ENCODE peak calls at places on chromosomes 3 and 15, in seven cellular contexts. S is fibroblast of lung, L is cardiac muscle cell, J is fibroblast of villous mesenchyme, T is mucosa of descending colon, Z is left ventricle myocardium inferior, P is cardiac fibroblast. K is an unnamed sample.

GRCh38 chr3:71247948-71248315 is 335.6 kb downstream of the FOXP1 start:
- DNase-seq in Z (no peak), T (no peak), S (no peak), P (no peak), L (no peak), J (no peak), K (no peak)

GRCh38 chr3:182769673-182770072 is 23.6 kb upstream of the ATP11B start:
- DNase-seq in J (no peak), P (no peak), Z (no peak), S (no peak), L (no peak), T (no peak), K (no peak)

GRCh38 chr3:179743913-179744312 is 91.1 kb downstream of the USP13 start:
- DNase-seq in L (no peak), Z (no peak), S (no peak), P (no peak), T (no peak), J (no peak), K (no peak)

GRCh38 chr3:16897254-16897926 is 12.6 kb downstream of the PLCL2 start:
- DNase-seq in S (peak; percentile 43), P (no peak), T (peak; percentile 84), L (no peak), Z (no peak), J (peak; percentile 72), K (no peak)

GRCh38 chr3:17014286-17014685 is 129.5 kb downstream of the PLCL2 start:
- DNase-seq in J (no peak), L (no peak), P (no peak), T (no peak), S (no peak), Z (no peak), K (no peak)

GRCh38 chr15:78907577-78907976 is 34.9 kb downstream of the MORF4L1 start:
- DNase-seq in P (no peak), Z (no peak), L (peak; percentile 53), S (no peak), J (peak; percentile 24), T (no peak), K (no peak)

GRCh38 chr3:157170861-157171260 is 10.9 kb upstream of the CCNL1 start:
- DNase-seq in Z (no peak), T (no peak), P (peak; percentile 16), S (no peak), L (no peak), J (no peak), K (no peak)

GRCh38 chr3:55006277-55006676 is 78.4 kb upstream of the LRTM1 start:
- DNase-seq in J (peak; percentile 83), P (no peak), T (no peak), S (no peak), L (no peak), Z (no peak), K (no peak)

GRCh38 chr15:77696006-77696631 is 63.4 kb upstream of the LINGO1 start:
- DNase-seq in L (no peak), J (no peak), S (no peak), T (no peak), Z (no peak), P (no peak), K (no peak)

GRCh38 chr3:135966349-135966695 is 794 bp downstream of the PPP2R3A start:
- DNase-seq in L (peak; percentile 64), J (peak; percentile 44), S (peak; percentile 53), P (no peak), Z (no peak), T (no peak), K (peak; percentile 45)

DNA sequence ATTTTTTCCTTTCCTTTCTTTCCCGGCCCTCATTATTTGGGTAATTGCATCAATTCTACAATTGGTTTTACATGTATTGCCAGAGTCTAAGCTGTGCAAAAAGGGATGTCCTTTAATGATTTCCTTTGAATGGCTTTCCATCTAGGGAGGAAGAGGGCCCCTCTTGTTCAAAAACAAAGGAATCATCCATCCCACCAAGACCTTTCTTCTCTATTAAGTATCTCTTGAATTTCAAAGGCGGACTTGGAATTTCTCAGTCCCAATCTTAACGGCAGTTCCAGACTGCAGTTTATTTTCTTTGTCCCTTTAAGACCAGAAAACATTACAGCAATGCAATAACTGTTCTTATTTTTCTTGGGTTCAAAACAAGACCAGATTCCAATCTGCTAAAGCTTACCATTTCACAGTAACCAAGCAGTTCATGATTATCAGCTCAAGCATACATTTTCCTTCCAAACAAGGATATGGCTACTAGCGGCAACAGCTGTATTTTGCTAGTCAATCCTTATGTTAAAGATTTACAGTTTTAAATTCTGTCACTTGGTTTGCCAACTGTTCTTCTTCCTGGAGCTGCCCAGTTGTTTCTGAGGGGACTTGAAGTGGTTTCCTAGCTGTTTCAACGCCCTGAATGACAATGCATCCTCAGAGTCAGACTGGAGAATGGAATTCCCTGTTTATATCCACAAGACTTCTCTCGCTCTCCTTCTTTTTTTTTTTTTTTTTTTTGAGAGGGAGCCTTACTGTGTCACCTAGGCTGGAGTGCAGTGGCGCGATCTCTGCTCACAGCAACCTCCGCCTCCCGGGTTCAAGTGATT is 91.4 kb upstream of the LRIG1 start:
- DNase-seq in T (no peak), L (no peak), S (peak; percentile 52), J (no peak), P (no peak), Z (no peak), K (peak; percentile 49)
- H3K4me3 ChIP-seq in T (no peak overlapping the region), L (no peak overlapping the region), S (no peak overlapping the region), J (no peak overlapping the region), P (no peak overlapping the region), Z (no peak overlapping the region), K (no peak overlapping the region)

DNA sequence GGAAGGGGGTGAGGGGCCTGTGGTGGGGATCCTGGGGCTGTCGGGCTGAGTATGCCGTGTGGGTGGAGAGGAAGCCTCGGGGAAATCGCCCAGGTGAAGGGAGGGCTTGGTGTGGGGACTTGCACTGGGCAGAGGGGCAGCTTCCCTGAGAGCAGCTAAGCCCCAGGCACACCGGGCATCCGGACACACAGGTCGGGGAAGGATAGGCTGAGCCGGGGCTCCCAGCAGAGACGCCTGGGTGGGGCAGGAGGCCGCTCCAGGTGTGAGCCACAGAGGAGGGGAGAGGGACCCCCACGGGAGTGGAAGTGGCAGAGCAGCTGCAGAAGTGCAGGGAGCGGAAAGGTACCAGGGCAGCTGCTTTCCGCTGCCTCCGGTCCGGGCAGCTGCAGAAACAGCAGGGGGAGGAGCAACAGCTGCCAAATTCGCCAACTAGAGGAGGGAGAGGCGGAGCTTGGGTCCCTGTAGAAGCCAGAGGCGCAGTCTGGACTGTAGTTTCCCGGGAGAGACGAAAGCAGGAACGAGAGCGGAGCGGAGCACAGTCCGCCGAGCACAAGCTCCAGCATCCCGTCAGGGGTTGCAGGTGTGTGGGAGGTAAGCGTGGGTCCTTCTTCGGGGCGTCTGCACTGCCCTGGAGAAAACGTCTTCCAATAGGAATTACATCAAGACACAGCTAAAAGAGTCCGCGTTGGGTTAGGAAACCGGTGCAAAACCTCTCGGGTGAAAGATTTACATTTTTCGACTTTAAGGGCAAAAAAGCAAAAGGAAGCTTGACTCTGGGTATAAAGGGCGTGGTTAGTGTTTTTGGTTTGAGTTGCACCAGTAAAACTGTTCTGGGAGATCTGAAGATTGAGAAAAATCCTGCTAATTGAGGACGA is at the start of gene SERPINI1:
- DNase-seq in T (peak; percentile 94), L (peak; percentile 94), S (peak; percentile 90), P (peak; percentile 93), Z (peak; percentile 87), J (peak; percentile 90), K (peak; percentile 88)
- TF ChIP-seq CTCF in T (no peak), L (no peak), S (no peak), P (no peak), Z (no peak), J (no peak), K (no peak)

DNA sequence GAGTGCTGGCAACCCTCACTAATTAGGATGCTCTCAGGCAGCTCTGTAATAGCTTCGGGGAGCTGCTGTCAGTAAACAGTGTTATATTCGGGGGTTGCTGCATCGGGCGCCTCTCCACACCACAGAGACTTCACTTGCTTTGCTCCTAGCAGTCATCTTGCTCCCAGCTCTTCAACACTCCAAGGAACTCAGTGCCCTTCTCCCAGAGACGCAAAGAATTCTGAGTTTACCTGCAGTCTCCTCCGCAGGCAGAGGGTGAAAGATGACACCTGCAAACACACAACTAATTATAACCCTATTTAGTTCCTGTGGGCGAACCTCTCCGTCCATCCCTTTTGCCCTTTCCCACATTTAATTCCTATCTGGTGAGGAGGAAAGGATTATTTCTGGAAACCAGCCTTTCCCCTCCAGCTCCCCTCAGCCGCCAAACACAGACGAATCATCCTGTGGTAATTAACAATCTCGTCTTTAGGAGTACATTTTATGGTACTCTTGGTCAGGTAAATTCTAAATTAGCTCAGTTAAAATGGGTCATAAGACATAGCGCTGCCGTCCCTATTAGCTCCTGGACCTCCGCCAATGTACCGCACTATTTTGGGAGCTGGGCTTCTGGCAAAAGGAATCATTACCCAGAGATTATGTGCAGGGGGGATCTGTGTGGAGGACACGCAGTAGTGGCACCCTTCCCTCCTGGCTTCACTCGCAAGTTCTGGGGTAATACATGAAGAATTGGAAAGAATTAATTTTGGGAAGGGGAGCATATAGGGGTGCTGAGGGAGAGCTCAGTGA is 68.4 kb upstream of the ONECUT1 start:
- DNase-seq in T (no peak), Z (peak; percentile 21), L (peak; percentile 28), J (no peak), P (no peak), S (no peak), K (no peak)
- H3K4me3 ChIP-seq in T (no peak overlapping the region), Z (peak overlapping the region; percentile 38), L (no peak overlapping the region), J (no peak overlapping the region), P (no peak overlapping the region), S (no peak overlapping the region), K (no peak overlapping the region)

GRCh38 chr15:98804057-98804380 is 155.7 kb downstream of the IGF1R start:
- DNase-seq in Z (no peak), S (no peak), T (no peak), P (peak; percentile 8), L (no peak), J (peak; percentile 21), K (peak; percentile 19)

GRCh38 chr15:98806275-98806895 is 158.0 kb downstream of the IGF1R start:
- DNase-seq in Z (no peak), T (no peak), L (no peak), J (no peak), S (no peak), P (no peak), K (no peak)

GRCh38 chr15:98807262-98807661 is 158.9 kb downstream of the IGF1R start:
- DNase-seq in Z (no peak), L (no peak), S (peak; percentile 91), J (peak; percentile 94), T (no peak), P (peak; percentile 91), K (peak; percentile 94)

GRCh38 chr15:98803228-98804056 is 155.1 kb downstream of the IGF1R start:
- DNase-seq in L (no peak), S (peak; percentile 49), J (no peak), P (no peak), Z (no peak), T (no peak), K (peak; percentile 29)

DNA sequence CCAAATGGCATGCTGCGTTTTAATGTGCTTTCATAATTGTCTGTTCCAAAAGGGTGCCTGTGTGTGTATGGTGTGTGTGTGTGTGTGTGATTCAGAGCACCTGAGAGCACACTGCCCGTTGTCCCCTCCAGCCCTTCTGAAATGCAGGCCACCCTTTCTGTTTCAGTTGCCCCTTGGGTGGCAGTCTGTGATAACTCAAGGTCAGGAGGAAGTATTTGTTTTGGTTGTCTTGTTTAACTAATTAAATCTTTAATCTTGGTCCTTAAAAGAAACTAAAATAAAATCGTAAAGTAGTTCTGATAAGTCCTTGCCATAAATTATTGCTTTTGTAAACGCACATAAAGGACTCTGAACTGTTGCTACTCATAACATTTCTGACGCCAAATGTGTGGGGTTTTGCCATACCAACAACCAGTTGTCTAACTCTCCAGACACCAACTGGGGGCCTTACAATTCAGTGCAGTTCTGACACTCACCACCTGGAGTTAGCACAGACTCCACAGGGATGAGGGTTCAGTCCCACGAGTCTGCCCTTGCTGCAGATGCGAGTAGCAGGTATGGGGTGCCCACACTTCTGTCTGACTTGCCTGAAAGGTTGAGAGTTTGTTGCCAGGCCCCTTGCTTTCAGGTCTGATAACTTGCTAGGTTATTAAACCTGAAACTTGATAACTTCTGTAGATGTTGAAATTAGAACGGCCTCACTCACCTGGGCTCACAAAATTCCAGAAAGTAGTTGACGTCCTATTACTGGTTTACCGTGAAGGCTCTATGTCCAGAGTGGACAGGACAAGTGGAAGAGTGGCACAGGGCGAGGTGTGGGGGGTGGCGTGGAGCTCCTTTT is 157.3 kb downstream of the IGF1R start:
- DNase-seq in S (no peak), P (no peak), Z (no peak), T (peak; percentile 41), J (peak; percentile 82), L (no peak), K (no peak)
- TF ChIP-seq CTCF in S (peak; percentile 32), P (peak; percentile 15), Z (peak; percentile 29), T (no peak), J (peak; percentile 55), L (peak; percentile 5), K (peak; percentile 28)

K was measured in fibroblast of the aortic adventitia.